ENCODE peak calls at places on chromosomes 5 and 9, in seven cellular contexts. One of them, this sample, is unnamed.
A peak's percentile ranks its signal among the peaks of the same experiment; 100 is the strongest.

GRCh38 chr5:166880456-166880855 is 1411.0 kb upstream of the WWC1 start:
- DNase-seq in mucosa of gallbladder: no peak
- DNase-seq in B cell: no peak
- DNase-seq in nephron progenitor cell: no peak
- DNase-seq in kidney tubule cell: no peak
- DNase-seq in CD4-positive, alpha-beta memory T cell: no peak
- DNase-seq in activated CD4-positive, alpha-beta T cell treated with anti-CD3 and anti-CD28 coated beads, Interleukin-2, amount 50 U/mL, for 1 hour: no peak
- DNase-seq in this sample: no peak

GRCh38 chr9:112861638-112862555 is 28.8 kb downstream of the SLC46A2 start:
- DNase-seq in nephron progenitor cell: no peak
- DNase-seq in activated CD4-positive, alpha-beta T cell treated with anti-CD3 and anti-CD28 coated beads, Interleukin-2, amount 50 U/mL, for 1 hour: no peak
- DNase-seq in kidney tubule cell: no peak
- DNase-seq in mucosa of gallbladder: no peak
- DNase-seq in B cell: no peak
- DNase-seq in CD4-positive, alpha-beta memory T cell: no peak
- DNase-seq in this sample: no peak

GRCh38 chr5:140565780-140566095 is 1.1 kb downstream of the SLC35A4 start:
- DNase-seq in mucosa of gallbladder: no peak
- DNase-seq in kidney tubule cell: no peak
- DNase-seq in activated CD4-positive, alpha-beta T cell treated with anti-CD3 and anti-CD28 coated beads, Interleukin-2, amount 50 U/mL, for 1 hour: no peak
- DNase-seq in B cell: no peak
- DNase-seq in nephron progenitor cell: no peak
- DNase-seq in CD4-positive, alpha-beta memory T cell: no peak
- DNase-seq in this sample: no peak

GRCh38 chr9:125807065-125807464 is 59.9 kb downstream of the PBX3 start:
- DNase-seq in mucosa of gallbladder: no peak
- DNase-seq in B cell: no peak
- DNase-seq in activated CD4-positive, alpha-beta T cell treated with anti-CD3 and anti-CD28 coated beads, Interleukin-2, amount 50 U/mL, for 1 hour: no peak
- DNase-seq in kidney tubule cell: peak; percentile 26
- DNase-seq in CD4-positive, alpha-beta memory T cell: no peak
- DNase-seq in nephron progenitor cell: no peak
- DNase-seq in this sample: no peak

GRCh38 chr5:166909040-166909439 is 1382.4 kb upstream of the WWC1 start:
- DNase-seq in nephron progenitor cell: no peak
- DNase-seq in B cell: no peak
- DNase-seq in kidney tubule cell: peak; percentile 90
- DNase-seq in CD4-positive, alpha-beta memory T cell: no peak
- DNase-seq in mucosa of gallbladder: no peak
- DNase-seq in activated CD4-positive, alpha-beta T cell treated with anti-CD3 and anti-CD28 coated beads, Interleukin-2, amount 50 U/mL, for 1 hour: no peak
- DNase-seq in this sample: no peak

GRCh38 chr5:155049569-155050383 is 36.2 kb downstream of the KIF4B start:
- DNase-seq in mucosa of gallbladder: no peak
- DNase-seq in kidney tubule cell: peak; percentile 20
- DNase-seq in B cell: no peak
- DNase-seq in CD4-positive, alpha-beta memory T cell: no peak
- DNase-seq in nephron progenitor cell: peak; percentile 20
- DNase-seq in activated CD4-positive, alpha-beta T cell treated with anti-CD3 and anti-CD28 coated beads, Interleukin-2, amount 50 U/mL, for 1 hour: no peak
- DNase-seq in this sample: no peak

GRCh38 chr5:73796164-73797141 is 170.5 kb downstream of the ARHGEF28 start:
- DNase-seq in nephron progenitor cell: no peak
- DNase-seq in activated CD4-positive, alpha-beta T cell treated with anti-CD3 and anti-CD28 coated beads, Interleukin-2, amount 50 U/mL, for 1 hour: no peak
- DNase-seq in CD4-positive, alpha-beta memory T cell: peak; percentile 9
- DNase-seq in B cell: no peak
- DNase-seq in mucosa of gallbladder: no peak
- DNase-seq in kidney tubule cell: peak; percentile 98
- DNase-seq in this sample: no peak

GRCh38 chr5:77725646-77726045 is 50.5 kb downstream of the TBCA start:
- DNase-seq in nephron progenitor cell: no peak
- DNase-seq in mucosa of gallbladder: no peak
- DNase-seq in activated CD4-positive, alpha-beta T cell treated with anti-CD3 and anti-CD28 coated beads, Interleukin-2, amount 50 U/mL, for 1 hour: no peak
- DNase-seq in kidney tubule cell: no peak
- DNase-seq in B cell: no peak
- DNase-seq in CD4-positive, alpha-beta memory T cell: no peak
- DNase-seq in this sample: no peak

GRCh38 chr5:126055348-126055729 is 367.9 kb upstream of the GRAMD2B start:
- DNase-seq in activated CD4-positive, alpha-beta T cell treated with anti-CD3 and anti-CD28 coated beads, Interleukin-2, amount 50 U/mL, for 1 hour: no peak
- DNase-seq in mucosa of gallbladder: no peak
- DNase-seq in B cell: no peak
- DNase-seq in CD4-positive, alpha-beta memory T cell: no peak
- DNase-seq in nephron progenitor cell: no peak
- DNase-seq in kidney tubule cell: no peak
- DNase-seq in this sample: no peak

GRCh38 chr9:120569556-120569955 is 10.4 kb downstream of the CDK5RAP2 start:
- DNase-seq in nephron progenitor cell: no peak
- DNase-seq in mucosa of gallbladder: no peak
- DNase-seq in CD4-positive, alpha-beta memory T cell: no peak
- DNase-seq in kidney tubule cell: no peak
- DNase-seq in activated CD4-positive, alpha-beta T cell treated with anti-CD3 and anti-CD28 coated beads, Interleukin-2, amount 50 U/mL, for 1 hour: no peak
- DNase-seq in B cell: no peak
- DNase-seq in this sample: no peak

GRCh38 chr5:113092683-113093082 is 116.1 kb downstream of the DCP2 start:
- DNase-seq in CD4-positive, alpha-beta memory T cell: no peak
- DNase-seq in kidney tubule cell: peak; percentile 33
- DNase-seq in mucosa of gallbladder: no peak
- DNase-seq in B cell: no peak
- DNase-seq in nephron progenitor cell: no peak
- DNase-seq in activated CD4-positive, alpha-beta T cell treated with anti-CD3 and anti-CD28 coated beads, Interleukin-2, amount 50 U/mL, for 1 hour: no peak
- DNase-seq in this sample: no peak

GRCh38 chr9:37121881-37122280 is 1.5 kb downstream of the ZCCHC7 start:
- DNase-seq in mucosa of gallbladder: no peak
- DNase-seq in B cell: no peak
- DNase-seq in CD4-positive, alpha-beta memory T cell: no peak
- DNase-seq in nephron progenitor cell: no peak
- DNase-seq in activated CD4-positive, alpha-beta T cell treated with anti-CD3 and anti-CD28 coated beads, Interleukin-2, amount 50 U/mL, for 1 hour: no peak
- DNase-seq in kidney tubule cell: no peak
- DNase-seq in this sample: no peak

GRCh38 chr5:150166193-150167162 is at the start of gene CDX1:
- DNase-seq in activated CD4-positive, alpha-beta T cell treated with anti-CD3 and anti-CD28 coated beads, Interleukin-2, amount 50 U/mL, for 1 hour: no peak
- DNase-seq in mucosa of gallbladder: no peak
- DNase-seq in CD4-positive, alpha-beta memory T cell: no peak
- DNase-seq in B cell: no peak
- DNase-seq in kidney tubule cell: no peak
- DNase-seq in nephron progenitor cell: peak; percentile 30
- DNase-seq in this sample: no peak

GRCh38 chr5:113147088-113147487 is 170.5 kb downstream of the DCP2 start:
- DNase-seq in activated CD4-positive, alpha-beta T cell treated with anti-CD3 and anti-CD28 coated beads, Interleukin-2, amount 50 U/mL, for 1 hour: no peak
- DNase-seq in mucosa of gallbladder: no peak
- DNase-seq in CD4-positive, alpha-beta memory T cell: no peak
- DNase-seq in nephron progenitor cell: no peak
- DNase-seq in B cell: no peak
- DNase-seq in kidney tubule cell: peak; percentile 12
- DNase-seq in this sample: no peak

GRCh38 chr9:76206821-76207220 is 187.4 kb downstream of the RFK start:
- DNase-seq in activated CD4-positive, alpha-beta T cell treated with anti-CD3 and anti-CD28 coated beads, Interleukin-2, amount 50 U/mL, for 1 hour: no peak
- DNase-seq in mucosa of gallbladder: no peak
- DNase-seq in B cell: no peak
- DNase-seq in CD4-positive, alpha-beta memory T cell: no peak
- DNase-seq in nephron progenitor cell: no peak
- DNase-seq in kidney tubule cell: peak; percentile 43
- DNase-seq in this sample: no peak

GRCh38 chr5:34817558-34818351 is 21.2 kb upstream of the TTC23L start:
- DNase-seq in kidney tubule cell: no peak
- DNase-seq in activated CD4-positive, alpha-beta T cell treated with anti-CD3 and anti-CD28 coated beads, Interleukin-2, amount 50 U/mL, for 1 hour: no peak
- DNase-seq in mucosa of gallbladder: no peak
- DNase-seq in CD4-positive, alpha-beta memory T cell: no peak
- DNase-seq in B cell: no peak
- DNase-seq in nephron progenitor cell: no peak
- DNase-seq in this sample: no peak

GRCh38 chr9:126397056-126397455 is 70.4 kb downstream of the MVB12B start:
- DNase-seq in kidney tubule cell: no peak
- DNase-seq in B cell: peak; percentile 66
- DNase-seq in mucosa of gallbladder: peak; percentile 34
- DNase-seq in nephron progenitor cell: no peak
- DNase-seq in activated CD4-positive, alpha-beta T cell treated with anti-CD3 and anti-CD28 coated beads, Interleukin-2, amount 50 U/mL, for 1 hour: peak; percentile 58
- DNase-seq in CD4-positive, alpha-beta memory T cell: peak; percentile 77
- DNase-seq in this sample: peak; percentile 67

GRCh38 chr5:122175852-122176251 is 46.5 kb downstream of the ZNF474 start:
- DNase-seq in B cell: no peak
- DNase-seq in mucosa of gallbladder: no peak
- DNase-seq in nephron progenitor cell: no peak
- DNase-seq in CD4-positive, alpha-beta memory T cell: no peak
- DNase-seq in activated CD4-positive, alpha-beta T cell treated with anti-CD3 and anti-CD28 coated beads, Interleukin-2, amount 50 U/mL, for 1 hour: no peak
- DNase-seq in kidney tubule cell: no peak
- DNase-seq in this sample: no peak

GRCh38 chr5:124620743-124621142 is 125.7 kb downstream of the ZNF608 start:
- DNase-seq in kidney tubule cell: no peak
- DNase-seq in B cell: no peak
- DNase-seq in activated CD4-positive, alpha-beta T cell treated with anti-CD3 and anti-CD28 coated beads, Interleukin-2, amount 50 U/mL, for 1 hour: no peak
- DNase-seq in CD4-positive, alpha-beta memory T cell: no peak
- DNase-seq in nephron progenitor cell: no peak
- DNase-seq in mucosa of gallbladder: no peak
- DNase-seq in this sample: no peak

GRCh38 chr9:26597542-26597941 is 295.1 kb downstream of the CAAP1 start:
- DNase-seq in kidney tubule cell: no peak
- DNase-seq in mucosa of gallbladder: no peak
- DNase-seq in nephron progenitor cell: no peak
- DNase-seq in B cell: no peak
- DNase-seq in CD4-positive, alpha-beta memory T cell: no peak
- DNase-seq in activated CD4-positive, alpha-beta T cell treated with anti-CD3 and anti-CD28 coated beads, Interleukin-2, amount 50 U/mL, for 1 hour: no peak
- DNase-seq in this sample: no peak

GRCh38 chr9:107229146-107229545 is 53.9 kb upstream of the RAD23B start:
- DNase-seq in activated CD4-positive, alpha-beta T cell treated with anti-CD3 and anti-CD28 coated beads, Interleukin-2, amount 50 U/mL, for 1 hour: no peak
- DNase-seq in nephron progenitor cell: no peak
- DNase-seq in B cell: no peak
- DNase-seq in mucosa of gallbladder: no peak
- DNase-seq in CD4-positive, alpha-beta memory T cell: no peak
- DNase-seq in kidney tubule cell: no peak
- DNase-seq in this sample: no peak

GRCh38 chr9:101957705-101958104 is 219.3 kb upstream of the GRIN3A start:
- DNase-seq in activated CD4-positive, alpha-beta T cell treated with anti-CD3 and anti-CD28 coated beads, Interleukin-2, amount 50 U/mL, for 1 hour: no peak
- DNase-seq in mucosa of gallbladder: no peak
- DNase-seq in B cell: no peak
- DNase-seq in CD4-positive, alpha-beta memory T cell: no peak
- DNase-seq in nephron progenitor cell: no peak
- DNase-seq in kidney tubule cell: no peak
- DNase-seq in this sample: no peak

GRCh38 chr9:78296208-78296892 is 575 bp upstream of the PSAT1 start:
- DNase-seq in activated CD4-positive, alpha-beta T cell treated with anti-CD3 and anti-CD28 coated beads, Interleukin-2, amount 50 U/mL, for 1 hour: no peak
- DNase-seq in mucosa of gallbladder: peak; percentile 25
- DNase-seq in B cell: no peak
- DNase-seq in CD4-positive, alpha-beta memory T cell: no peak
- DNase-seq in nephron progenitor cell: peak; percentile 43
- DNase-seq in kidney tubule cell: peak; percentile 49
- DNase-seq in this sample: no peak

GRCh38 chr9:33132249-33132772 is 34.8 kb downstream of the B4GALT1 start:
- DNase-seq in activated CD4-positive, alpha-beta T cell treated with anti-CD3 and anti-CD28 coated beads, Interleukin-2, amount 50 U/mL, for 1 hour: no peak
- DNase-seq in nephron progenitor cell: no peak
- DNase-seq in mucosa of gallbladder: no peak
- DNase-seq in CD4-positive, alpha-beta memory T cell: no peak
- DNase-seq in kidney tubule cell: peak; percentile 67
- DNase-seq in B cell: peak; percentile 33
- DNase-seq in this sample: no peak

GRCh38 chr5:81755320-81755719 is 4.4 kb upstream of the SSBP2 start:
- DNase-seq in nephron progenitor cell: no peak
- DNase-seq in B cell: no peak
- DNase-seq in activated CD4-positive, alpha-beta T cell treated with anti-CD3 and anti-CD28 coated beads, Interleukin-2, amount 50 U/mL, for 1 hour: no peak
- DNase-seq in CD4-positive, alpha-beta memory T cell: no peak
- DNase-seq in kidney tubule cell: peak; percentile 88
- DNase-seq in mucosa of gallbladder: peak; percentile 52
- DNase-seq in this sample: no peak

GRCh38 chr9:30349526-30350513 is 2034.6 kb upstream of the ACO1 start:
- DNase-seq in CD4-positive, alpha-beta memory T cell: no peak
- DNase-seq in B cell: no peak
- DNase-seq in activated CD4-positive, alpha-beta T cell treated with anti-CD3 and anti-CD28 coated beads, Interleukin-2, amount 50 U/mL, for 1 hour: no peak
- DNase-seq in nephron progenitor cell: no peak
- DNase-seq in mucosa of gallbladder: no peak
- DNase-seq in kidney tubule cell: no peak
- DNase-seq in this sample: no peak

GRCh38 chr9:133592731-133593409 is 16.3 kb downstream of the FAM163B start:
- DNase-seq in CD4-positive, alpha-beta memory T cell: no peak
- DNase-seq in kidney tubule cell: no peak
- DNase-seq in activated CD4-positive, alpha-beta T cell treated with anti-CD3 and anti-CD28 coated beads, Interleukin-2, amount 50 U/mL, for 1 hour: peak; percentile 17
- DNase-seq in mucosa of gallbladder: no peak
- DNase-seq in nephron progenitor cell: no peak
- DNase-seq in B cell: no peak
- DNase-seq in this sample: no peak

GRCh38 chr5:20972419-20972925 is 984.5 kb upstream of the CDH18 start:
- DNase-seq in activated CD4-positive, alpha-beta T cell treated with anti-CD3 and anti-CD28 coated beads, Interleukin-2, amount 50 U/mL, for 1 hour: no peak
- DNase-seq in B cell: peak; percentile 43
- DNase-seq in mucosa of gallbladder: peak; percentile 70
- DNase-seq in kidney tubule cell: peak; percentile 47
- DNase-seq in nephron progenitor cell: peak; percentile 6
- DNase-seq in CD4-positive, alpha-beta memory T cell: no peak
- DNase-seq in this sample: no peak

GRCh38 chr5:1300581-1301083 is 5.8 kb upstream of the TERT start:
- DNase-seq in B cell: peak; percentile 27
- DNase-seq in CD4-positive, alpha-beta memory T cell: no peak
- DNase-seq in kidney tubule cell: no peak
- DNase-seq in mucosa of gallbladder: no peak
- DNase-seq in activated CD4-positive, alpha-beta T cell treated with anti-CD3 and anti-CD28 coated beads, Interleukin-2, amount 50 U/mL, for 1 hour: no peak
- DNase-seq in nephron progenitor cell: peak; percentile 1
- DNase-seq in this sample: no peak

GRCh38 chr5:145365464-145365863 is 469.7 kb downstream of the PRELID2 start:
- DNase-seq in kidney tubule cell: no peak
- DNase-seq in activated CD4-positive, alpha-beta T cell treated with anti-CD3 and anti-CD28 coated beads, Interleukin-2, amount 50 U/mL, for 1 hour: no peak
- DNase-seq in CD4-positive, alpha-beta memory T cell: no peak
- DNase-seq in mucosa of gallbladder: no peak
- DNase-seq in nephron progenitor cell: no peak
- DNase-seq in B cell: no peak
- DNase-seq in this sample: no peak

GRCh38 chr5:180618830-180619562 is 27.7 kb upstream of the SCGB3A1 start:
- DNase-seq in B cell: no peak
- DNase-seq in nephron progenitor cell: peak; percentile 79
- DNase-seq in CD4-positive, alpha-beta memory T cell: peak; percentile 28
- DNase-seq in activated CD4-positive, alpha-beta T cell treated with anti-CD3 and anti-CD28 coated beads, Interleukin-2, amount 50 U/mL, for 1 hour: peak; percentile 24
- DNase-seq in kidney tubule cell: peak; percentile 57
- DNase-seq in mucosa of gallbladder: no peak
- DNase-seq in this sample: peak; percentile 36

GRCh38 chr5:10424124-10424731 is 17.5 kb upstream of the ROPN1L start:
- DNase-seq in mucosa of gallbladder: no peak
- DNase-seq in kidney tubule cell: peak; percentile 37
- DNase-seq in nephron progenitor cell: no peak
- DNase-seq in CD4-positive, alpha-beta memory T cell: peak; percentile 16
- DNase-seq in B cell: no peak
- DNase-seq in activated CD4-positive, alpha-beta T cell treated with anti-CD3 and anti-CD28 coated beads, Interleukin-2, amount 50 U/mL, for 1 hour: no peak
- DNase-seq in this sample: no peak

GRCh38 chr9:97710356-97711222 is 13.4 kb upstream of the XPA start:
- DNase-seq in B cell: peak; percentile 60
- DNase-seq in CD4-positive, alpha-beta memory T cell: peak; percentile 58
- DNase-seq in nephron progenitor cell: peak; percentile 34
- DNase-seq in kidney tubule cell: peak; percentile 77
- DNase-seq in activated CD4-positive, alpha-beta T cell treated with anti-CD3 and anti-CD28 coated beads, Interleukin-2, amount 50 U/mL, for 1 hour: peak; percentile 30
- DNase-seq in mucosa of gallbladder: peak; percentile 46
- DNase-seq in this sample: no peak

GRCh38 chr9:131980267-131980916 is 99.3 kb downstream of the MED27 start:
- DNase-seq in kidney tubule cell: no peak
- DNase-seq in mucosa of gallbladder: no peak
- DNase-seq in nephron progenitor cell: no peak
- DNase-seq in CD4-positive, alpha-beta memory T cell: no peak
- DNase-seq in activated CD4-positive, alpha-beta T cell treated with anti-CD3 and anti-CD28 coated beads, Interleukin-2, amount 50 U/mL, for 1 hour: no peak
- DNase-seq in B cell: no peak
- DNase-seq in this sample: no peak

GRCh38 chr5:150036513-150036912 is 36.0 kb downstream of the HMGXB3 start:
- DNase-seq in mucosa of gallbladder: peak; percentile 33
- DNase-seq in CD4-positive, alpha-beta memory T cell: no peak
- DNase-seq in B cell: no peak
- DNase-seq in kidney tubule cell: peak; percentile 37
- DNase-seq in nephron progenitor cell: no peak
- DNase-seq in activated CD4-positive, alpha-beta T cell treated with anti-CD3 and anti-CD28 coated beads, Interleukin-2, amount 50 U/mL, for 1 hour: no peak
- DNase-seq in this sample: no peak